ENCODE peak calls at places on chromosomes 13 and 19, in five cellular contexts. D is activated T-helper 1 cell treated with anti-CD3 and anti-CD28 coated beads, Interleukin-2, amount 50 U/mL, for 16 hours; I is Caco-2; L is lower leg skin; X is mucosa of gallbladder. U is an unnamed sample.

GRCh38 chr13:110501188-110501587 is 60.3 kb downstream of the RAB20 start:
- DNase-seq in D (no peak), I (no peak), L (no peak), X (no peak), U (no peak)

GRCh38 chr13:78325585-78325984 is 277.8 kb downstream of the POU4F1 start:
- DNase-seq in D (no peak), I (no peak), L (no peak), X (no peak), U (no peak)

GRCh38 chr13:26991508-26992181 is 180.0 kb downstream of the USP12 start:
- DNase-seq in D (no peak), I (no peak), L (no peak), X (no peak), U (no peak)

GRCh38 chr13:99724633-99725517 is 223.6 kb downstream of the TM9SF2 start:
- DNase-seq in D (no peak), I (no peak), L (no peak), X (no peak), U (no peak)

GRCh38 chr19:34120846-34121639 is 51.3 kb upstream of the LSM14A start:
- DNase-seq in D (peak), I (peak), L (no peak), X (no peak), U (peak)

GRCh38 chr19:48511800-48512503 is at the start of gene LMTK3:
- DNase-seq in D (peak), I (peak), L (no peak), X (no peak), U (peak)

GRCh38 chr13:65330691-65331090 is 1899.4 kb downstream of the PCDH9 start:
- DNase-seq in D (no peak), I (no peak), L (no peak), X (no peak), U (no peak)

GRCh38 chr13:31910633-31911032 is 120.9 kb upstream of the FRY start:
- DNase-seq in D (no peak), I (no peak), L (no peak), X (no peak), U (no peak)

GRCh38 chr19:45643927-45644771 is 5.0 kb upstream of the EML2 start:
- DNase-seq in D (no peak), I (no peak), L (no peak), X (no peak), U (no peak)

GRCh38 chr13:97386832-97387486 is 47.0 kb upstream of the RAP2A start:
- DNase-seq in D (no peak), I (no peak), L (no peak), X (no peak), U (no peak)

GRCh38 chr19:47274071-47274890 is at the start of gene INAFM1:
- DNase-seq in D (peak), I (peak), L (peak), X (peak), U (peak)

GRCh38 chr19:43408043-43408442 is 6.6 kb upstream of the TEX101 start:
- DNase-seq in D (no peak), I (no peak), L (no peak), X (no peak), U (no peak)

GRCh38 chr19:20482721-20483120 is 82.9 kb downstream of the ZNF737 start:
- DNase-seq in D (peak), I (no peak), L (no peak), X (no peak), U (no peak)

U was measured in myocyte.